ENCODE peak calls at places on chromosomes 4 and X, in ten cellular contexts. One of them, this sample, is unnamed.

GRCh38 chrX:65635371-65635770 is 32.1 kb upstream of the MSN start:
- DNase-seq in lung: no peak
- DNase-seq in gastrocnemius medialis: no peak
- DNase-seq in cardiac muscle cell: peak; percentile 20
- DNase-seq in HCT116: no peak
- DNase-seq in fibroblast of lung: peak; percentile 13
- DNase-seq in heart left ventricle: peak; percentile 36
- DNase-seq in thyroid gland: no peak
- DNase-seq in upper lobe of left lung: no peak
- DNase-seq in tibial artery: peak; percentile 66
- DNase-seq in this sample: no peak

GRCh38 chr4:6469144-6469543 is 3.3 kb downstream of the PPP2R2C start:
- DNase-seq in lung: no peak
- DNase-seq in gastrocnemius medialis: no peak
- DNase-seq in cardiac muscle cell: no peak
- DNase-seq in HCT116: no peak
- DNase-seq in fibroblast of lung: no peak
- DNase-seq in heart left ventricle: no peak
- DNase-seq in thyroid gland: no peak
- DNase-seq in upper lobe of left lung: no peak
- DNase-seq in tibial artery: no peak
- DNase-seq in this sample: no peak

GRCh38 chrX:3697701-3698279 is 15.7 kb downstream of the PRKX start:
- DNase-seq in lung: no peak
- DNase-seq in gastrocnemius medialis: peak; percentile 14
- DNase-seq in cardiac muscle cell: no peak
- DNase-seq in HCT116: no peak
- DNase-seq in fibroblast of lung: peak; percentile 78
- DNase-seq in heart left ventricle: peak; percentile 49
- DNase-seq in thyroid gland: peak; percentile 91
- DNase-seq in upper lobe of left lung: no peak
- DNase-seq in tibial artery: peak; percentile 81
- DNase-seq in this sample: peak; percentile 30

GRCh38 chrX:1052021-1052420 is 160.4 kb downstream of the CRLF2 start:
- DNase-seq in lung: no peak
- DNase-seq in gastrocnemius medialis: no peak
- DNase-seq in cardiac muscle cell: no peak
- DNase-seq in HCT116: no peak
- DNase-seq in fibroblast of lung: no peak
- DNase-seq in heart left ventricle: no peak
- DNase-seq in thyroid gland: no peak
- DNase-seq in upper lobe of left lung: no peak
- DNase-seq in tibial artery: no peak
- DNase-seq in this sample: no peak

GRCh38 chr4:88196523-88197185 is 38.2 kb upstream of the ABCG2 start:
- DNase-seq in lung: no peak
- DNase-seq in gastrocnemius medialis: no peak
- DNase-seq in cardiac muscle cell: no peak
- DNase-seq in HCT116: no peak
- DNase-seq in fibroblast of lung: no peak
- DNase-seq in heart left ventricle: no peak
- DNase-seq in thyroid gland: no peak
- DNase-seq in upper lobe of left lung: no peak
- DNase-seq in tibial artery: no peak
- DNase-seq in this sample: no peak

GRCh38 chr4:107619065-107619464 is 101.0 kb downstream of the PAPSS1 start:
- DNase-seq in lung: no peak
- DNase-seq in gastrocnemius medialis: no peak
- DNase-seq in cardiac muscle cell: no peak
- DNase-seq in HCT116: no peak
- DNase-seq in fibroblast of lung: peak; percentile 91
- DNase-seq in heart left ventricle: no peak
- DNase-seq in thyroid gland: peak; percentile 34
- DNase-seq in upper lobe of left lung: no peak
- DNase-seq in tibial artery: no peak
- DNase-seq in this sample: peak; percentile 14

GRCh38 chr4:7398104-7398423 is 36.7 kb downstream of the PSAPL1 start:
- DNase-seq in lung: peak; percentile 83
- DNase-seq in gastrocnemius medialis: no peak
- DNase-seq in cardiac muscle cell: peak; percentile 85
- DNase-seq in HCT116: no peak
- DNase-seq in fibroblast of lung: peak; percentile 93
- DNase-seq in heart left ventricle: peak; percentile 82
- DNase-seq in thyroid gland: peak; percentile 99
- DNase-seq in upper lobe of left lung: peak; percentile 89
- DNase-seq in tibial artery: peak; percentile 55
- DNase-seq in this sample: no peak

GRCh38 chr4:141636771-141637460 is 533 bp downstream of the IL15 start:
- DNase-seq in lung: no peak
- DNase-seq in gastrocnemius medialis: peak; percentile 6
- DNase-seq in cardiac muscle cell: peak; percentile 75
- DNase-seq in HCT116: peak; percentile 18
- DNase-seq in fibroblast of lung: peak; percentile 69
- DNase-seq in heart left ventricle: peak; percentile 48
- DNase-seq in thyroid gland: peak; percentile 70
- DNase-seq in upper lobe of left lung: peak; percentile 34
- DNase-seq in tibial artery: peak; percentile 69
- DNase-seq in this sample: peak; percentile 43

GRCh38 chr4:665381-665750 is 8.7 kb downstream of the ATP5ME start:
- DNase-seq in lung: no peak
- DNase-seq in gastrocnemius medialis: no peak
- DNase-seq in cardiac muscle cell: no peak
- DNase-seq in HCT116: no peak
- DNase-seq in fibroblast of lung: no peak
- DNase-seq in heart left ventricle: peak; percentile 24
- DNase-seq in thyroid gland: no peak
- DNase-seq in upper lobe of left lung: no peak
- DNase-seq in tibial artery: no peak
- DNase-seq in this sample: peak; percentile 26
- H3K36me3 ChIP-seq in lung: no peaks in the 10 kb centered on the region
- H3K36me3 ChIP-seq in gastrocnemius medialis: no peaks in the 10 kb centered on the region
- H3K36me3 ChIP-seq in cardiac muscle cell: peaks cover 1% of the 10 kb centered on the region
- H3K36me3 ChIP-seq in HCT116: no peaks in the 10 kb centered on the region
- H3K36me3 ChIP-seq in fibroblast of lung: no peaks in the 10 kb centered on the region
- H3K36me3 ChIP-seq in heart left ventricle: peaks cover 2% of the 10 kb centered on the region
- H3K36me3 ChIP-seq in thyroid gland: no peaks in the 10 kb centered on the region
- H3K36me3 ChIP-seq in upper lobe of left lung: no peaks in the 10 kb centered on the region
- H3K36me3 ChIP-seq in tibial artery: peaks cover 1% of the 10 kb centered on the region
- H3K36me3 ChIP-seq in this sample: no peaks in the 10 kb centered on the region

DNA sequence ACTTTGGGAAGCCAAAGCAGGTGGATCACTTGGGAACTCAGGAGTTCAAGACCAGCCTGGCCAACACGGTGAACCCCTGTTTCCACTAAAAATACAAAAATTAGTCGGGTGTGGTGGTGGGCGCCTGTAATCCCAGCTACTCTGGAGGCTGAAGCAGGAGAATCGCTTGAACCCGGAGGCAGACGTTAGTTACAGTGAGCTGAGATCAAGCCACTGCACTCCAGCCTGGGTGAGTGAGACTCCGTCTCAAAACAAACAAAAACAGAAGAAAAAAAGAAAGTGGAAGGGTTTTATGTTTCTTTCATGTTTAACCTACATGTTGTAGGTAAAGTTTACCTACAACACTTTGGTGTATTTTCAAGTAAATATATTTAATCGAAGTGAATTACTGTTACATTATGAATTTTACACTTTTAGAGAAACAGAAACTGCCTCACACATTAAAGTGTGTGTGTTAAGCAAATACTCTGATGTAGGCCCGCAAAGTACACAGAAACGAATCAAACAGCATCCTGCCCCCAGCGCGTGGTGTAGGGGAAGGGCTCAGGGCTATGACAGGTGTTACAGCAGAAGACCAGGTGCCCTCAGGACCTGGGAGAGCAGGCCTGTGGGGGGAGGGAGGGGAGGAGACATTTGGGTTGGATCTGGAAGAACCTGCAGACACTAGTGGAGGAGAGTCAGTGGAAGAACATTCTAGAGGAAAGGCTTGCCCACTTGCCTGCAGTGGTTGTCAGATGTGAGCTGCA is 39.0 kb downstream of the PTTG2 start:
- DNase-seq in lung: no peak
- DNase-seq in gastrocnemius medialis: no peak
- DNase-seq in cardiac muscle cell: no peak
- DNase-seq in HCT116: no peak
- DNase-seq in fibroblast of lung: no peak
- DNase-seq in heart left ventricle: no peak
- DNase-seq in thyroid gland: peak; percentile 41
- DNase-seq in upper lobe of left lung: no peak
- DNase-seq in tibial artery: no peak
- DNase-seq in this sample: no peak
- H3K27ac ChIP-seq in lung: no peak overlapping the region
- H3K27ac ChIP-seq in gastrocnemius medialis: no peak overlapping the region
- H3K27ac ChIP-seq in cardiac muscle cell: no peak overlapping the region
- H3K27ac ChIP-seq in HCT116: no peak overlapping the region
- H3K27ac ChIP-seq in fibroblast of lung: no peak overlapping the region
- H3K27ac ChIP-seq in heart left ventricle: no peak overlapping the region
- H3K27ac ChIP-seq in thyroid gland: no peak overlapping the region
- H3K27ac ChIP-seq in upper lobe of left lung: no peak overlapping the region
- H3K27ac ChIP-seq in tibial artery: no peak overlapping the region
- H3K27ac ChIP-seq in this sample: no peak overlapping the region

GRCh38 chr4:24853142-24853541 is 57.8 kb downstream of the SOD3 start:
- DNase-seq in lung: no peak
- DNase-seq in gastrocnemius medialis: no peak
- DNase-seq in cardiac muscle cell: no peak
- DNase-seq in HCT116: no peak
- DNase-seq in fibroblast of lung: peak; percentile 86
- DNase-seq in heart left ventricle: no peak
- DNase-seq in thyroid gland: no peak
- DNase-seq in upper lobe of left lung: no peak
- DNase-seq in tibial artery: no peak
- DNase-seq in this sample: no peak
- TF ChIP-seq CTCF in lung: no peak
- TF ChIP-seq CTCF in gastrocnemius medialis: no peak
- TF ChIP-seq CTCF in cardiac muscle cell: no peak
- TF ChIP-seq CTCF in HCT116: no peak
- TF ChIP-seq CTCF in fibroblast of lung: no peak
- TF ChIP-seq CTCF in heart left ventricle: no peak
- TF ChIP-seq CTCF in thyroid gland: no peak
- TF ChIP-seq CTCF in upper lobe of left lung: no peak
- TF ChIP-seq CTCF in tibial artery: no peak
- TF ChIP-seq CTCF in this sample: no peak

DNA sequence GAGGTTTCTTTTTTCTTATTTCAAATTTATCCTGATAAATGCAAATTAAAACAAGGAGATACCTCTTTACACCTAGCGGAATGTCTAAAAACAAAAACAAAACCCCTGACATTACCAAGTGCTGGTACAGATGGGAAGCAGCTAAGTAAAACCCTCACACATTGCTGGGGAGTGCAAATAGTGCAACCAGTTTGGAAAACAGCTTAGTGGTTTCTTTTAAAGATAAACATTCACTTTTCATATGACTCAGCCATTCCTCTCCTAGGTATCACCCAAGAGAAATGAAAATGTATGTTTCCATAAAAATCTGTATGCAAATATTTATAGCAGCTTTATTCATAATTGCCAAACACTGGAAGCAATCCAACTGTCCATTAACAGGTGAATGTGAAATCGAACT is 84.1 kb upstream of the HELT start:
- DNase-seq in lung: no peak
- DNase-seq in gastrocnemius medialis: no peak
- DNase-seq in cardiac muscle cell: no peak
- DNase-seq in HCT116: no peak
- DNase-seq in fibroblast of lung: no peak
- DNase-seq in heart left ventricle: no peak
- DNase-seq in thyroid gland: no peak
- DNase-seq in upper lobe of left lung: no peak
- DNase-seq in tibial artery: no peak
- DNase-seq in this sample: no peak
- H3K36me3 ChIP-seq in lung: no peaks in the 10 kb centered on the region
- H3K36me3 ChIP-seq in gastrocnemius medialis: no peaks in the 10 kb centered on the region
- H3K36me3 ChIP-seq in cardiac muscle cell: no peaks in the 10 kb centered on the region
- H3K36me3 ChIP-seq in HCT116: no peaks in the 10 kb centered on the region
- H3K36me3 ChIP-seq in fibroblast of lung: no peaks in the 10 kb centered on the region
- H3K36me3 ChIP-seq in heart left ventricle: no peaks in the 10 kb centered on the region
- H3K36me3 ChIP-seq in thyroid gland: no peaks in the 10 kb centered on the region
- H3K36me3 ChIP-seq in upper lobe of left lung: no peaks in the 10 kb centered on the region
- H3K36me3 ChIP-seq in tibial artery: no peaks in the 10 kb centered on the region
- H3K36me3 ChIP-seq in this sample: no peaks in the 10 kb centered on the region